ENCODE peak calls at places on chromosomes 13 and 19, in six cellular contexts. H, D, G, R, P and M are unnamed samples.

GRCh38 chr13:97567510-97568243 is 133.7 kb downstream of the RAP2A start:
- DNase-seq in D (no peak), G (no peak), P (no peak), R (peak), H (no peak), M (no peak)

GRCh38 chr19:17933414-17934129 is 757 bp downstream of the CCDC124 start:
- DNase-seq in H (no peak), G (peak), P (no peak), R (no peak), D (no peak), M (no peak)

GRCh38 chr13:41699759-41700158 is 242.4 kb downstream of the RGCC start:
- DNase-seq in P (no peak), G (no peak), R (no peak), D (no peak), H (no peak), M (no peak)

GRCh38 chr13:62300021-62300420 is 884.4 kb upstream of the PCDH20 start:
- DNase-seq in H (no peak), G (no peak), D (no peak), R (no peak), P (no peak), M (no peak)

GRCh38 chr19:18368504-18369222 is 17.3 kb upstream of the GDF15 start:
- DNase-seq in P (no peak), G (no peak), R (peak), H (no peak), D (no peak), M (no peak)

GRCh38 chr19:37698216-37698615 is 21.3 kb downstream of the ZNF607 start:
- DNase-seq in G (no peak), P (no peak), H (no peak), D (no peak), R (no peak), M (no peak)

GRCh38 chr19:3788991-3789778 is 3.0 kb upstream of the MATK start:
- DNase-seq in H (no peak), P (no peak), R (no peak), D (no peak), G (no peak), M (no peak)

GRCh38 chr19:15297416-15298224 is 34.7 kb downstream of the BRD4 start:
- DNase-seq in G (no peak), R (peak), D (peak), P (no peak), H (no peak), M (peak)

GRCh38 chr19:33758541-33759013 is 38.1 kb upstream of the KCTD15 start:
- DNase-seq in H (no peak), D (no peak), R (no peak), G (no peak), P (no peak), M (no peak)

GRCh38 chr19:32977269-32977668 is 5.2 kb downstream of the FAAP24 start:
- DNase-seq in P (no peak), R (no peak), D (no peak), G (no peak), H (no peak), M (no peak)

GRCh38 chr13:77000475-77000874 is 8.6 kb downstream of the CLN5 start:
- DNase-seq in R (no peak), P (no peak), D (no peak), H (no peak), G (no peak), M (no peak)

GRCh38 chr13:19838726-19839342 is 24.6 kb downstream of the ZMYM5 start:
- DNase-seq in P (no peak), H (no peak), D (no peak), G (no peak), R (no peak), M (no peak)

GRCh38 chr19:35899547-35900214 is 659 bp downstream of the NFKBID start:
- DNase-seq in H (peak), D (peak), G (peak), P (peak), R (peak), M (peak)

GRCh38 chr13:30388401-30389283 is 33.7 kb upstream of the UBE2L5 start:
- DNase-seq in D (no peak), H (no peak), R (no peak), P (no peak), G (no peak), M (no peak)

GRCh38 chr19:18173054-18173571 is 500 bp upstream of the IFI30 start:
- DNase-seq in R (no peak), P (no peak), D (no peak), H (no peak), G (no peak), M (no peak)